ENCODE peak calls at places on chromosomes 1 and 21, in five cellular contexts. R is stomach, D is lower lobe of right lung, U is testis, F is HL-60. J is an unnamed sample.

GRCh38 chr1:246373828-246374569 is 133.1 kb downstream of the SMYD3 start:
- DNase-seq in R (no peak), D (no peak), U (no peak), F (no peak), J (no peak)

GRCh38 chr1:212466913-212467650 is 34.4 kb downstream of the NENF start:
- DNase-seq in R (no peak), D (no peak), U (no peak), F (no peak), J (no peak)

GRCh38 chr1:226973898-226974543 is 33.9 kb downstream of the COQ8A start:
- DNase-seq in R (no peak), D (no peak), U (peak), F (no peak), J (no peak)

GRCh38 chr1:215284966-215285365 is 202.4 kb downstream of the KCNK2 start:
- DNase-seq in R (no peak), D (no peak), U (no peak), F (no peak), J (no peak)

GRCh38 chr1:151000408-151000807 is 6.3 kb downstream of the MINDY1 start:
- DNase-seq in R (no peak), D (no peak), U (no peak), F (no peak), J (no peak)

GRCh38 chr1:68819190-68819829 is 322.4 kb upstream of the DEPDC1 start:
- DNase-seq in R (no peak), D (no peak), U (peak), F (no peak), J (no peak)

GRCh38 chr1:234953655-234954420 is 174.8 kb downstream of the TOMM20 start:
- DNase-seq in R (no peak), D (no peak), U (peak), F (no peak), J (no peak)

GRCh38 chr1:92439291-92439690 is 47.4 kb downstream of the GFI1 start:
- DNase-seq in R (no peak), D (no peak), U (no peak), F (no peak), J (no peak)

GRCh38 chr1:234774971-234775370 is 165.0 kb upstream of the IRF2BP2 start:
- DNase-seq in R (peak), D (no peak), U (no peak), F (peak), J (no peak)

GRCh38 chr1:235783148-235783776 is 83.4 kb downstream of the LYST start:
- DNase-seq in R (no peak), D (no peak), U (no peak), F (no peak), J (no peak)

GRCh38 chr1:113226118-113226517 is 153.1 kb downstream of the LRIG2 start:
- DNase-seq in R (no peak), D (no peak), U (no peak), F (no peak), J (no peak)

GRCh38 chr1:27542463-27543273 is 52.7 kb upstream of the WASF2 start:
- DNase-seq in R (peak), D (no peak), U (peak), F (no peak), J (peak)

GRCh38 chr1:228018961-228019721 is 12.3 kb downstream of the WNT3A start:
- DNase-seq in R (no peak), D (peak), U (no peak), F (no peak), J (no peak)

GRCh38 chr1:117758444-117759316 is 152.8 kb downstream of the TENT5C start:
- DNase-seq in R (peak), D (peak), U (peak), F (peak), J (peak)

GRCh38 chr1:2134604-2135307 is 59.8 kb downstream of the FAAP20 start:
- DNase-seq in R (no peak), D (peak), U (no peak), F (no peak), J (no peak)

GRCh38 chr21:28256420-28256831 is 736.3 kb downstream of the LTN1 start:
- DNase-seq in R (no peak), D (no peak), U (no peak), F (no peak), J (no peak)

GRCh38 chr1:76802094-76802493 is 65.2 kb upstream of the ST6GALNAC5 start:
- DNase-seq in R (no peak), D (no peak), U (no peak), F (no peak), J (no peak)

GRCh38 chr1:102085896-102086295 is 89.2 kb upstream of the OLFM3 start:
- DNase-seq in R (no peak), D (no peak), U (no peak), F (no peak), J (no peak)

GRCh38 chr1:85573348-85573747 is 7.2 kb upstream of the CCN1 start:
- DNase-seq in R (no peak), D (no peak), U (no peak), F (no peak), J (no peak)

DNA sequence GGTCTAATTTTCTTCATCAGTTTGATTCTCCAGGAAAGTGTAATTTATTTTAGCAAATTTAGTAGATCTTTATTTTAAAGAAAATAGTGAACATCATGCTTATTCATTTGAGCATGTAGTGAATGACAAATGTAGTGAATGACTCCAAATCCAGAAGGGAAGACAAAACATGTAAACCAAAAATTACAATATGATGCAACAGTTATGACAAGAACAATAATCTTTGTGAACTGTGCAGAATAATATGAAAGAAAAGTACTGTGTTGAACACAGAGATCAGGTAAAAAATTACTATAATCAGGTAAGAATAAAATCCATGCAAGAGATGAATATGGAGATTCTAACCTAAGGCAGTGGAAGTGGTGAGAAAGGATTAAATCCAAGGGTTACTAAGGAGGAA is 30.0 kb upstream of the DPH5 start:
- DNase-seq in R (no peak), D (no peak), U (no peak), F (no peak), J (no peak)
- H3K4me3 ChIP-seq in R (no peak), D (no peak), U (no peak), F (no peak), J (no peak)

DNA sequence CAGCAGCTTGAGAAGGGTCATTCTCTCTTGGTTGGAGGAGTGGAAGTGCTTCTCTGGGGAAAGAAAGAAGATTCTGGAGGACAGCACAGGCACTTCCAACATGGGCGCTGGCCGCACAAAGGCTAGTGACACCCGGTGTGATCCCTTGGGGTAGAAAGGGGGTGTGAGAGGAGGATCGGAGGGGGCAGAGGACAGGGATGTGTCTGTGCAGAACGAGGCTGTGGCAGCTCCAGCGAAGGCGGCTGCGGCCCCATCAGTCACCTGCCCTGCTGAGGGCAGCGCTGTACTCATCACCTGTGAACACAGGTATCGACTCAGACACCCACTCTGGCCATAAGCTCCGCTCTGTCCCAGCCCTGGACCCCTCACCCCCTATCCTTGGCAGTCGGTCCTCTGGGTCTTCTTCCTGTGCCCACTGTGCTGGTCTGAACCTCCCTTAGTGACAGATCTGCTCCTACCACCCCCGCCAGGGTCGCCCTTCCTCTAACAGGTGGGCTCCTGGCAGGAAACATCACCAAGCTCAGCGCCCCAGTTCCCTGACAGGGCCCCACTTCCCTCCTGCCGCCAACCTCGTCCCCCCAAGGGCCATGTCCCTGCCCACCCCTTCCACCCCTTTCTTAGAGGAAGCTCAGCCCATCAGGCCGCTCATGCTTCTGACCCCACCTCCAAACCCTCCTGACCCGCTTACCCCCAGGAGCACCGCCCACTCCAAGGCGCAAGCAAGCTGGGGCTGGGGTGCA is 20.1 kb downstream of the TP73 start:
- DNase-seq in R (no peak), D (peak), U (no peak), F (no peak), J (no peak)
- H3K4me3 ChIP-seq in R (no peak), D (no peak), U (no peak), F (no peak), J (no peak)

DNA sequence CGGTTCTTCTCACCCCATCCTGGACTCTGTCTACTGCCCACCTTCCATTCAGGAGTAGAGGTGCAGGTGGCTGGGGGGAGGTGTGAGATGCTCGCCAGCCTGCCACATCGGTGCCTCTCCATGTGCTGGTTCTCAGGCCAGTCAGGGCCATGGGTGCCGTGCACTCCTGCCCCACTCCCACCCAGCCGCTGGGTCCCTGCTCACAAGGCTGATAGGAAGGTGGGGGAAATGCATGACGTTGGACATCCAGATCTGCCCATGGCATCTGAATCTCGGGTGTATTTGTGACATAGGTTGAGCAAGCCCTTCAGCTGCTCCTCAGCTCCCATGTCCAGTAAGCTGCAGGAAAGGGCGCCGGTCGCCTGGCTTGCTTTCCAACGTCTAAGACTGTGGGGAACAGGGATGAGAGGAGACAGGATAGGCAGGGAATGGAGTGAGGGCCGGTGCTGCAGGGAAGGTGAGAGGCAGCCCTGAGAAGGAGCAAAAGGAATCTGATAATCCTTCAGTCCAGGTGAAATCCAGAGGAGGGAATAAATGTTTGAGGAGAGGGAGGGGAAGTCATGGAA is 11.8 kb downstream of the S100A7A start:
- DNase-seq in R (no peak), D (no peak), U (no peak), F (no peak), J (no peak)
- H3K4me3 ChIP-seq in R (no peak), D (no peak), U (no peak), F (no peak), J (no peak)

GRCh38 chr1:42939216-42939615 is 19.5 kb downstream of the SLC2A1 start:
- DNase-seq in R (peak), D (no peak), U (no peak), F (no peak), J (no peak)

GRCh38 chr1:42943166-42943565 is 15.5 kb downstream of the SLC2A1 start:
- DNase-seq in R (peak), D (peak), U (peak), F (no peak), J (no peak)

GRCh38 chr1:42942444-42942843 is 16.2 kb downstream of the SLC2A1 start:
- DNase-seq in R (no peak), D (no peak), U (no peak), F (no peak), J (no peak)

GRCh38 chr1:42941640-42942330 is 16.9 kb downstream of the SLC2A1 start:
- DNase-seq in R (peak), D (peak), U (peak), F (no peak), J (no peak)

DNA sequence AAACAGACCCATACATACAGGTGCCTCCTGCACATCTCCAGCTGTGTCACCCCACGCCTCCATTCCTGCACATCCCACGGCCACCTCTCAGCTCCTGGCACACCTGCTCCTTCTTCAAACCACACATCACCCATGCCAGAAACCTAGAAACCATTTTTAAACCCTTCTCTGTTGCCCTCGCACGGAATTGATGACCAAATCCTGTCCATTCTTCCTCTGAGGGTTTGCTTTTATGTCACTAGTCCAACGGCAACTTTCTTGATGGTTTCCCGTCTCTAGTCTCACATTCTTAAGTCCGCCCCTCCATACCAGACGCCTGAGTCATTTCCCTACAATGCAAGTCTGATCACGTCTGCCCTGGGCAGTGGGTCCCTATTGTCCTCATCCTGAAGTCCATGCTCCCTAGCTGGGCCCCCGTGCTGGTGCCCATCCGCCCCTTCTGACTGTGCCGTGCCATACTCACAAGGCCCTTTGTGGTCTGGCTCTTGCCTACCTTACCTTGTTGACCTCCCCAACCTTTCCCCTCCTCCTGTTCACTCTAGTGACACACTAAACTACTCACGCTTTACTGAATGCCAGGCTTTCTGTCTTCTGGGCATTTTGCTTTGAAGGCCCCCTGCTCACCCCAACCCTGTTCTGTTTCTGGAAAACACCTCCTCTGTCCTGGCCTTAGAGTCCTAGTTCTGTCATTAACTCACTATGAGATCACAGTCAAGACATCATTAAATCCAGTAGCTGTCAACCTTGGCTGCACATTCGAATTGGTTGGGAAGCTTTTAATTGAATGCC is 17.6 kb downstream of the SLC2A1 start:
- DNase-seq in R (no peak), D (no peak), U (no peak), F (no peak), J (no peak)
- H3K4me3 ChIP-seq in R (no peak), D (no peak), U (no peak), F (no peak), J (no peak)

GRCh38 chr1:100361249-100362089 is 9.2 kb downstream of the CDC14A start:
- DNase-seq in R (no peak), D (no peak), U (no peak), F (no peak), J (no peak)
- H3K4me3 ChIP-seq in R (no peak), D (no peak), U (no peak), F (no peak), J (no peak)

DNA sequence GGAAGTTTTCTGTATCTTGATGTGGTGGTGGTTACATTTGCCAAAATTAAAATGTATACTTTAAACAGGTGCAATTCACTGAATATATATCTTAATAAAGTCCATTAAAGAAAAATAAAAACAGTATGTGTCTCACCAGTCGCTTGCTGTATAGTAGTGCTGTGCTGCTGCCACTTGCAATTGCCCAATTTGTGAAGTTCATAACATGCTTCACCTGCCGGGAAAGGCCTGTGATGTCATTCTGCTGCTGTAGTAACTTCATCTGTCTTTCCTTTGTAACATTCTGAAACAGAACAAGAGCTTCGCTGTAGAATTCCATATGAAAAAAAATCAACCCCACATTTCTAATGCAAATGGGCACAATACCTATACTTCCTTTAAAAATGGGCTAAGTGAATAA is 83.4 kb downstream of the TRIM33 start:
- DNase-seq in R (no peak), D (no peak), U (no peak), F (no peak), J (no peak)
- H3K4me3 ChIP-seq in R (no peak), D (no peak), U (no peak), F (no peak), J (no peak)

DNA sequence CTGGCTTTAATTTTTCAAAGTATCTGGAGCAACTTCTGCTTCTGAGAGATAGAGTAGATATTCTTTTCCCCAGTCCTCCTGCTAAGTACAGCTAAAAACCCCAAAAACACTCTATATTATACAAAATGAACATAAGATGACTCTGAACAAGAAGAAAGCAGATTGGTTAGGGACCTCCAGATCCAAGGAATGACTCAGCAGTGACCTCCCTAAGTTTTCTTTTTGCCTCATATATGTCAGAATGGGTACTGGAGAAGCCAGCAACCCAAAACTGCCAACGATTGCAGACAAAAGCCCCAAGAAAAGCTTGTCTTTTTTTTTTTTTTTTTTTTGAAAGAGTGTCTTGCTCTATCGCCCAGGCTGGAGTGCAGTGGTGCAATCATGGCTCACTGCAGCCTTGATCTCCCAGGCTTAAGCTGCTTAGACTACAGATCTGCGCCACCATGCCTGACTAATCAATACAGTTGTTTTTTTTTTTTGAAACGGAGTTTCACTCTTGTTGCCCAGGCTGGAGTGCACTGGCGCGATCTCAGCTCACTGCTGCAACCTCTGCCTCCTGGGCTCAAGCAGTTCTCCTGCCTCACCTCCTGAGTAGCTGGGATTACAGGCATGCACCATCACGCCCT is 22.7 kb downstream of the NDUFS5 start:
- DNase-seq in R (no peak), D (no peak), U (no peak), F (no peak), J (no peak)
- H3K4me3 ChIP-seq in R (no peak), D (no peak), U (no peak), F (no peak), J (no peak)

GRCh38 chr1:51115714-51116404 is 13.8 kb downstream of the C1orf185 start:
- DNase-seq in R (no peak), D (no peak), U (no peak), F (no peak), J (no peak)
- H3K4me3 ChIP-seq in R (no peak), D (no peak), U (no peak), F (no peak), J (no peak)

J was measured in Panc1.